ENCODE peak calls at places on chromosomes 11 and 22, in seven cellular contexts. K, H, Q, W, R, O and D are unnamed samples.

GRCh38 chr11:10857604-10858504 is at the start of gene ZBED5:
- DNase-seq in K (peak; percentile 99), H (peak; percentile 65), Q (peak; percentile 98), W (peak; percentile 97), R (peak; percentile 92), O (peak; percentile 94), D (peak; percentile 99)

GRCh38 chr11:102115557-102115956 is 5.3 kb downstream of the YAP1 start:
- DNase-seq in K (no peak), H (no peak), Q (peak; percentile 9), W (no peak), R (peak; percentile 96), O (no peak), D (peak; percentile 39)

GRCh38 chr11:112541140-112541901 is 280.7 kb upstream of the PLET1 start:
- DNase-seq in K (no peak), H (no peak), Q (no peak), W (no peak), R (no peak), O (no peak), D (no peak)

GRCh38 chr11:123308077-123308476 is 113.0 kb upstream of the CLMP start:
- DNase-seq in K (no peak), H (no peak), Q (no peak), W (no peak), R (no peak), O (no peak), D (no peak)

GRCh38 chr11:121544956-121545355 is 92.2 kb upstream of the SORL1-AS1 start:
- DNase-seq in K (no peak), H (no peak), Q (no peak), W (no peak), R (no peak), O (no peak), D (no peak)

GRCh38 chr22:47623056-47623739 is 860.7 kb downstream of the TBC1D22A start:
- DNase-seq in K (no peak), H (no peak), Q (no peak), W (no peak), R (no peak), O (no peak), D (no peak)

GRCh38 chr11:12746593-12747097 is 72.4 kb downstream of the TEAD1 start:
- DNase-seq in K (no peak), H (no peak), Q (no peak), W (no peak), R (peak; percentile 29), O (peak; percentile 78), D (peak; percentile 46)

GRCh38 chr11:119742263-119742861 is 13.4 kb upstream of the NECTIN1 start:
- DNase-seq in K (no peak), H (no peak), Q (peak; percentile 36), W (no peak), R (no peak), O (no peak), D (no peak)

GRCh38 chr22:49929553-49929979 is 11.1 kb downstream of the CRELD2 start:
- DNase-seq in K (peak; percentile 81), H (peak; percentile 84), Q (peak; percentile 78), W (no peak), R (no peak), O (no peak), D (peak; percentile 96)

GRCh38 chr11:67437082-67437821 is at the start of gene PTPRCAP:
- DNase-seq in K (peak; percentile 41), H (peak; percentile 84), Q (peak; percentile 78), W (no peak), R (no peak), O (no peak), D (no peak)

GRCh38 chr22:42688241-42688913 is 32.3 kb downstream of the A4GALT start:
- DNase-seq in K (peak; percentile 85), H (no peak), Q (peak; percentile 78), W (peak; percentile 95), R (peak; percentile 57), O (no peak), D (peak; percentile 91)

GRCh38 chr11:31804439-31805036 is 6.6 kb downstream of the PAX6 start:
- DNase-seq in K (no peak), H (no peak), Q (no peak), W (no peak), R (no peak), O (no peak), D (no peak)

GRCh38 chr11:84384637-84385227 is 1098.6 kb upstream of the CCDC90B start:
- DNase-seq in K (peak; percentile 57), H (no peak), Q (peak; percentile 18), W (no peak), R (peak; percentile 30), O (no peak), D (peak; percentile 22)

GRCh38 chr11:94767292-94767690 is 865 bp upstream of the AMOTL1 start:
- DNase-seq in K (no peak), H (no peak), Q (no peak), W (no peak), R (no peak), O (no peak), D (peak; percentile 22)

GRCh38 chr11:94769897-94770296 is 1.7 kb downstream of the AMOTL1 start:
- DNase-seq in K (no peak), H (no peak), Q (no peak), W (no peak), R (no peak), O (no peak), D (no peak)

GRCh38 chr11:94766656-94767291 is 1.4 kb upstream of the AMOTL1 start:
- DNase-seq in K (no peak), H (no peak), Q (no peak), W (no peak), R (no peak), O (no peak), D (no peak)

GRCh38 chr11:94768602-94769511 is 701 bp downstream of the AMOTL1 start:
- DNase-seq in K (peak; percentile 37), H (peak; percentile 18), Q (peak; percentile 15), W (no peak), R (no peak), O (no peak), D (peak; percentile 93)

DNA sequence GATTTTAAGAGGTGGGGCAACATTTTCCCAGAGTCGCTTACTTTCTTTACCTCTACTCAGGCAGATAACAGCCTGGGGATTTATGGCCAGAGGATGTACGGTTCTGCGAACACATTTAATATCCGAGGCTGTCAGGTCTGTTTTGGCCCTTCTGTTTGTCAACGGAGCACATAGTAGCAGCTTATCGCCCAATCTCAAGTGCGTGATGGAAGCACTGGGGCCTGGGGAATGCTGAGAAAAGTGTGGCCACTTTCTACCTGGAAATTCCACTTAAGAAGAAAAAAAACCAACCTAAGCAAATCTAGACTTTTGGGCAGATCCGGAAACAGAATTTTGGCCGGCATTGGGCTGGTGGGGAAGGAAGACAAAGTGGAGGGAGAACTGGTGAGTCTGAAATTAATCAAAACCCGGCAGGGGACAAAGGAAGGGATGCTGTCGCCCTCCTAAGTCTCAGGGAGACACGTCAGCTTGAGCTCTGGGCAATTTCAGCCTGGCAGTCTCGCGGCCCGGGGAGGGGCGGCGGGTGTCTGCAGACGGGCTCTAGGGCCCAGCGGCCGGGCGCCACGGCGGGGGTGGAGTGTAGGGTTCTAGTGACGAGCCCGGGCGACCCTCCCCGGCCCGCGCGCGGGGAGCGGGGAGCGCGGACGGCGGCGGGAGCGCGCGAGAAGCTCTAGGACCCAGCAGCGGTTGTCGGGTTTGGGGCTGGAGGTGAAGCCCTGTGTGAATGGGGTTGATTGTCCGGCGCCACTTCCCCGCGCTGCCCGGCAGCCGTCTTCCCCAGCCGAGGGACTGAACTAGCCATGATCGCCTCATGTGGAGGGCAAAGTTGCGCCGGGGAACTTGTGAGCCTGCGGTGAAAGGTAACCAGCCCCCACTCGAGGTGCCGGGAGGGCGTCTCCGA is at the start of gene AMOTL1:
- DNase-seq in K (peak; percentile 71), H (peak; percentile 39), Q (peak; percentile 75), W (peak; percentile 94), R (no peak), O (peak; percentile 65), D (peak; percentile 95)
- TF ChIP-seq POLR2AphosphoS5 in K (peak; percentile 51), H (no peak), Q (peak; percentile 67), W (no peak), R (no peak), O (peak; percentile 77), D (peak; percentile 41)

GRCh38 chr22:46104170-46104880 is 46.0 kb upstream of the PPARA start:
- DNase-seq in K (peak; percentile 83), H (no peak), Q (no peak), W (no peak), R (no peak), O (no peak), D (peak; percentile 85)
- TF ChIP-seq POLR2AphosphoS5 in K (no peak), H (no peak), Q (no peak), W (no peak), R (no peak), O (no peak), D (no peak)

GRCh38 chr11:65868076-65868667 is 4.4 kb downstream of the EFEMP2 start:
- DNase-seq in K (no peak), H (no peak), Q (no peak), W (no peak), R (no peak), O (no peak), D (no peak)

GRCh38 chr11:65865550-65866172 is 5.4 kb downstream of the MUS81 start:
- DNase-seq in K (no peak), H (no peak), Q (no peak), W (no peak), R (no peak), O (no peak), D (no peak)

GRCh38 chr11:65868907-65869306 is 3.7 kb downstream of the EFEMP2 start:
- DNase-seq in K (no peak), H (no peak), Q (no peak), W (no peak), R (no peak), O (no peak), D (no peak)

GRCh38 chr11:65866524-65867283 is 5.9 kb downstream of the EFEMP2 start:
- DNase-seq in K (no peak), H (no peak), Q (no peak), W (no peak), R (no peak), O (no peak), D (no peak)

GRCh38 chr11:65867284-65868071 is 5.1 kb downstream of the EFEMP2 start:
- DNase-seq in K (no peak), H (no peak), Q (no peak), W (no peak), R (no peak), O (no peak), D (no peak)
- TF ChIP-seq POLR2AphosphoS5 in K (no peak), H (no peak), Q (no peak), W (no peak), R (peak; percentile 1), O (no peak), D (no peak)

DNA sequence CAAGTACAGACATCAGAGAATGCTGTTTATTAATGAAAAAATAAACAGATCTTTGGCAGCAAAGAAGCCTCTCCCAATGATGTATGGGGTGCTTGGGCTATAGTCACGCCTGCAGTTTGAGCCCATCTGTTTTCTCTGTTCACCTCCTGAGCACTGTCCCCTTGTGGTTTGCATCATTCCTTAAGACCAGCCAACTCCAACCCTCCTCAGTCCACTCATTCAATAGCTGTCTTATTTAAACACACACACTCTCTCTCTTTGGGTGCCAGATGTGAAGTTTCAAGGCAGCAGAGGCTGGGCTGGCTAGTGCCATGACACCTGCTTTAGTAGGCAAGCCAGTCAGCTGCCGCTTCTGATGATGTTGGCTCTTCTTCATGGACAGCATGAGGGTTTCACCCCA is 58.1 kb downstream of the POLD3 start:
- DNase-seq in K (no peak), H (no peak), Q (no peak), W (no peak), R (no peak), O (no peak), D (no peak)
- TF ChIP-seq POLR2AphosphoS5 in K (no peak), H (no peak), Q (no peak), W (no peak), R (no peak), O (no peak), D (no peak)